ENCODE peak calls at places on chromosomes 3 and 15, in four cellular contexts. One of them, this sample, is unnamed.

GRCh38 chr3:28951773-28952556 is 328.9 kb upstream of the RBMS3 start:
- DNase-seq in lower lobe of right lung: no peak
- DNase-seq in Peyer's patch: no peak
- DNase-seq in GM10248: no peak
- DNase-seq in this sample: no peak

GRCh38 chr15:92930776-92931175 is 30.7 kb downstream of the CHD2 start:
- DNase-seq in lower lobe of right lung: no peak
- DNase-seq in GM10248: no peak
- DNase-seq in Peyer's patch: no peak
- DNase-seq in this sample: no peak

GRCh38 chr3:128309026-128309425 is 155.7 kb downstream of the EEFSEC start:
- DNase-seq in lower lobe of right lung: no peak
- DNase-seq in GM10248: no peak
- DNase-seq in Peyer's patch: no peak
- DNase-seq in this sample: no peak

GRCh38 chr3:154954750-154955149 is 125.4 kb upstream of the MME start:
- DNase-seq in Peyer's patch: no peak
- DNase-seq in GM10248: no peak
- DNase-seq in lower lobe of right lung: no peak
- DNase-seq in this sample: no peak

GRCh38 chr15:39798382-39798781 is 15.7 kb upstream of the FSIP1 start:
- DNase-seq in GM10248: no peak
- DNase-seq in lower lobe of right lung: no peak
- DNase-seq in Peyer's patch: no peak
- DNase-seq in this sample: no peak

GRCh38 chr3:14209596-14210280 is 31.1 kb downstream of the LSM3 start:
- DNase-seq in GM10248: no peak
- DNase-seq in lower lobe of right lung: no peak
- DNase-seq in Peyer's patch: no peak
- DNase-seq in this sample: no peak

GRCh38 chr3:134754768-134755559 is 40.1 kb upstream of the EPHB1 start:
- DNase-seq in lower lobe of right lung: no peak
- DNase-seq in Peyer's patch: peak
- DNase-seq in GM10248: peak
- DNase-seq in this sample: no peak

GRCh38 chr3:127622031-127622430 is 7.0 kb upstream of the PODXL2 start:
- DNase-seq in Peyer's patch: no peak
- DNase-seq in lower lobe of right lung: no peak
- DNase-seq in GM10248: no peak
- DNase-seq in this sample: no peak

GRCh38 chr15:80498652-80499051 is 94.5 kb downstream of the ARNT2 start:
- DNase-seq in Peyer's patch: no peak
- DNase-seq in GM10248: no peak
- DNase-seq in lower lobe of right lung: no peak
- DNase-seq in this sample: no peak

GRCh38 chr3:128006471-128007424 is 45.5 kb upstream of the SEC61A1 start:
- DNase-seq in lower lobe of right lung: no peak
- DNase-seq in GM10248: no peak
- DNase-seq in Peyer's patch: no peak
- DNase-seq in this sample: no peak

GRCh38 chr3:114892880-114893279 is 254.2 kb downstream of the ZBTB20 start:
- DNase-seq in GM10248: no peak
- DNase-seq in Peyer's patch: no peak
- DNase-seq in lower lobe of right lung: no peak
- DNase-seq in this sample: no peak

DNA sequence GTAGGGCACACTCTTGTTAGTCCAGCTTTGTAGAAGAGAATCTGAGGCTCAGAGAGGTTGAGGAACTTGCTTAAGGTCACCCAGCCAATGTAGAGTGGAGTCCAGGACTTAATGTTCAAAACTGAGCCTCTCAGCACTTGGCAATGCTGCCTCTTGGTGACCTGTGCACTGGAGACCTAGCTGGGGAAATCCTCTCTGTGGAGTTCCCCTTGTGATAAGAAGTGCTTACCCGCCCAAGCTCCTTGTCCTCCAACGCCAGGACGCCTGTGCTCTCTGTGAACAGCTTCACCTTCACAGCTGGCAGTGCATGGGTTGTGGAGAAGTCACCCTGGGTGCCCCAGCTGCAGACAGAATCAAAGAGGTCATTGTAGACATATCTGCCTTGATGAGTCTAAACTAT is 219.1 kb upstream of the FEZF2 start:
- DNase-seq in Peyer's patch: no peak
- DNase-seq in lower lobe of right lung: no peak
- DNase-seq in GM10248: no peak
- DNase-seq in this sample: no peak
- TF ChIP-seq CTCF in Peyer's patch: no peak
- TF ChIP-seq CTCF in lower lobe of right lung: no peak
- TF ChIP-seq CTCF in GM10248: no peak
- TF ChIP-seq CTCF in this sample: no peak

GRCh38 chr15:57506422-57506821 is 85.3 kb upstream of the MYZAP start:
- DNase-seq in Peyer's patch: no peak
- DNase-seq in lower lobe of right lung: no peak
- DNase-seq in GM10248: no peak
- DNase-seq in this sample: no peak
- TF ChIP-seq CTCF in Peyer's patch: no peak
- TF ChIP-seq CTCF in lower lobe of right lung: no peak
- TF ChIP-seq CTCF in GM10248: no peak
- TF ChIP-seq CTCF in this sample: no peak

GRCh38 chr3:46375214-46375613 is 4.5 kb downstream of the CCR5 start:
- DNase-seq in lower lobe of right lung: no peak
- DNase-seq in Peyer's patch: no peak
- DNase-seq in GM10248: no peak
- DNase-seq in this sample: no peak

GRCh38 chr3:46371802-46372340 is 1.1 kb downstream of the CCR5 start:
- DNase-seq in GM10248: no peak
- DNase-seq in lower lobe of right lung: no peak
- DNase-seq in Peyer's patch: no peak
- DNase-seq in this sample: no peak

GRCh38 chr3:46374755-46375154 is 4.0 kb downstream of the CCR5 start:
- DNase-seq in GM10248: no peak
- DNase-seq in Peyer's patch: no peak
- DNase-seq in lower lobe of right lung: no peak
- DNase-seq in this sample: no peak

GRCh38 chr3:46370784-46371183 is at the start of gene CCR5:
- DNase-seq in Peyer's patch: peak
- DNase-seq in GM10248: no peak
- DNase-seq in lower lobe of right lung: no peak
- DNase-seq in this sample: no peak

GRCh38 chr3:46372492-46373359 is 2.0 kb downstream of the CCR5 start:
- DNase-seq in lower lobe of right lung: no peak
- DNase-seq in Peyer's patch: no peak
- DNase-seq in GM10248: no peak
- DNase-seq in this sample: no peak
- TF ChIP-seq CTCF in lower lobe of right lung: peak
- TF ChIP-seq CTCF in Peyer's patch: peak
- TF ChIP-seq CTCF in GM10248: peak
- TF ChIP-seq CTCF in this sample: no peak

DNA sequence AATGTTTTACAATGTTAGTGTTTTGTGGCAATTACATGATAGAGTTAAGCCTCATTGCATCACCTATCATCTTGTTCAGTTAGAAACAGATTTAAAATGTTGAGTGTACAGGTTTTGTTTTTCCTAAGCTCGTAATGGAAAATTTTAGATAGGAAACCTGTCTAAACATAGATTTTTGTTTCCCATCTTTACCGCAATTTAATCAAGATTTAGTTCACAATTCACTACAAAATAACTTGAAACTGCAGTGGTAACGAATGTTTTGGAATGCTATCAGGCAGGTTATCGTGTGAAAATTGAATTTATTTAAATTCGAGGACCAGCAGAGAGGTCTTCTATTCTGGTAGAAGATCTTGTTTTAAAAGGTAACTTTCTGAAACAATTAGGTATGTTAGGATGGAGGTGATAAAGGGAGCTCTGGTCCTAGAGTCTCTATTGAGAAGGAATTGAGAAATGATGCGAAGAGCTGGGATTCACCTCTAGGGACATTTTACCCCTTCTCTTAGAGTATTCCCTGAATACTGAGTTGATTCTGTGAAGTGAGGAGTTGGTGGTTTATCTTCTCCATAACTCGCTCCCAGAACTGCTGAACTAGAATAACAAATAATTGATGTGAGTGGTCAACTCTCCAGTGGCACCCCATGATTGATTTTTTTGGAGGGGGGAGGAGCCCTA is 1.4 kb downstream of the DOCK3 start:
- DNase-seq in lower lobe of right lung: no peak
- DNase-seq in GM10248: no peak
- DNase-seq in Peyer's patch: no peak
- DNase-seq in this sample: no peak
- TF ChIP-seq CTCF in lower lobe of right lung: no peak
- TF ChIP-seq CTCF in GM10248: no peak
- TF ChIP-seq CTCF in Peyer's patch: no peak
- TF ChIP-seq CTCF in this sample: no peak

DNA sequence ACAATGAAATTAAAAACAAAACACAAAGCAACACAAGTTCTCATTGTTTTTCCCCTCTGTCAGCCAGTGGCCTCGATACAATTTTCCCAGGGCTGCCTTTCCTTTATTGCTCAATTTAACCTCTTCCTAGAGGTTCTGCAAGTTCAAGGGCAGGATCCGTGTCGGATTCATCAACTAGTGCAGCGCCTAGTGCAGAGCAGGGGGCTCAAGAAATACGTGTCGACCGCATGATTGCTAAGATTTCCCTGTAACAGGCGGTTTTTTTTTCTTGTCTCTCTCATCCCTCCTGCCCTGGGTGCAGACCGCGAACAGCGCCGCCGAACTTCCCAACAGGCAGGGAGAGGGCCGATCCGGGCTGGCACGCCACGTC is 1.4 kb upstream of the BHLHE40 start:
- DNase-seq in Peyer's patch: no peak
- DNase-seq in lower lobe of right lung: no peak
- DNase-seq in GM10248: no peak
- DNase-seq in this sample: no peak
- TF ChIP-seq CTCF in Peyer's patch: no peak
- TF ChIP-seq CTCF in lower lobe of right lung: no peak
- TF ChIP-seq CTCF in GM10248: no peak
- TF ChIP-seq CTCF in this sample: no peak

GRCh38 chr3:71673486-71673885 is 51.7 kb downstream of the EIF4E3 start:
- DNase-seq in lower lobe of right lung: no peak
- DNase-seq in Peyer's patch: no peak
- DNase-seq in GM10248: no peak
- DNase-seq in this sample: no peak
- TF ChIP-seq CTCF in lower lobe of right lung: no peak
- TF ChIP-seq CTCF in Peyer's patch: no peak
- TF ChIP-seq CTCF in GM10248: no peak
- TF ChIP-seq CTCF in this sample: no peak

DNA sequence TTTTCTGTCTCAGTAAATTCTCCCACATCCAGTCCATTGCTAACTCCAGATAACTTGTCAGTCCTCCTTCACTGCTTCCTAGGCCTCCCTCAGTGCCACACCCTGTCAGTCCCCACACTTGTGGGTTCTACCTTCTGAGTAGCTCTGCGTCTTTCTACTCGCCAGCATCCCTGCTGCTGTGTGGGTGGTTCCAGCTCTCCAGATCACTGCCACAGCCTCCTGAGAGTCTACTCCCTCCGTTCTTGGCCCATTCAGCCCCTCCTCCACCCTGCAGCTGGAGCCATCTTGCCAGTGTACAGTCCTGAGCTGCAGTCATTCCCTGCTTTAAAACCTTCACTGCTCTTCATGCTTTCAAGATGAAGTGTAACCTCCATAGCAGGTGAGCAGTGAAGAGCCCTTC is 45.3 kb downstream of the MAP2K5 start:
- DNase-seq in Peyer's patch: no peak
- DNase-seq in GM10248: no peak
- DNase-seq in lower lobe of right lung: no peak
- DNase-seq in this sample: no peak
- TF ChIP-seq CTCF in Peyer's patch: no peak
- TF ChIP-seq CTCF in GM10248: no peak
- TF ChIP-seq CTCF in lower lobe of right lung: no peak
- TF ChIP-seq CTCF in this sample: no peak

DNA sequence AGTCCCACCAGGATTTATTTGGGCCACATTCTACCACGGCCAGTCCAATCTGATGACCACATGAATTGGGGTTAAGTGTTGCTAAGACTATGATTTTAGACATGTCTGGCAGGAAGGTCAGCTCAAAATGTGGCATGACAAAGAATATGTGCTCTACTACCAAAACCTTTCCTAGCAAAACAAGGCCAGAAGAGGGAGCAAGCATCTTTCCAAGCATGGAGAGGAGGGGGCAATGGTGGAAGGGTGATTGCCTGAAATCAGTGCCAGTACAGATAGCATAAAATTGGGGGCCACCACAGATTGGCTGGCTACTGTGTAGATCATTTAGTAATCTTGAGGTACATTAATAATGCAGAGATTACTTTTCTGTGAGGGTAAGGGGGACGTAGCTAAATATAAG is 43.2 kb downstream of the TMEM39A start:
- DNase-seq in Peyer's patch: no peak
- DNase-seq in lower lobe of right lung: no peak
- DNase-seq in GM10248: no peak
- DNase-seq in this sample: no peak
- TF ChIP-seq CTCF in Peyer's patch: no peak
- TF ChIP-seq CTCF in lower lobe of right lung: no peak
- TF ChIP-seq CTCF in GM10248: no peak
- TF ChIP-seq CTCF in this sample: no peak

DNA sequence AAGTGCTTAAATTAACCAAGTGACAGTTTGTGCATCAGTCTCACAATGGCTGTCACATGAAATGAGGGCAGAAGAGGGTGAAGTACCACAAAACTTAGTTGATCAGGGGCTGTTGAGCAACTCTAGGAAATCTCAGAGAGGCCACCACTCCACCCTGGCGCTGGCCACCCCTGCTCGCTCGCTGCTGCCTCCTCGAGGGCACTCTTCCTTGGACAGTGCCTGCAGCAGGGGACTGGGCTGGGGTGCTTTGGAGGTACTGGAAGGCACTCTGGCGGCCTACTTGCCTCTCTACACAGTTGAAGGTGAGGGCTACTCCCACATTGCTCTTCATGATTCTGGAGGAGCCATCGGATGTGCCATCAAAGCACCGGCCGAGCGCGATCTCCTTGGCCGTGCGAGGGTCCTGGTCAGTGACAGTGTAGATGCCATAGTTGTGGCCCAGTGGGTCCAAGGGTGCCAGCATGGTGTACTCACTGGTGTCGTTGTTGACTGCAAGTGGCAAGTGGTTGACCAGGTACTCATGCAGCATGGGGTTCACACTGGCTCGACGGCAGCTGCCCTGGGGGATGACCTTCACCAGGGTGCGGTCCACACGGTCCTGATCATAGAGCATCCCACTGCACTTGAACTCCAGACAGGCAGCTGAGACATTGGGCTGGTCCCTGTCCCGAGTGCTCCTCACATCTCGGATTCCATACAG is 11.6 kb upstream of the CLPX start:
- DNase-seq in lower lobe of right lung: no peak
- DNase-seq in Peyer's patch: peak
- DNase-seq in GM10248: no peak
- DNase-seq in this sample: no peak
- TF ChIP-seq CTCF in lower lobe of right lung: no peak
- TF ChIP-seq CTCF in Peyer's patch: no peak
- TF ChIP-seq CTCF in GM10248: no peak
- TF ChIP-seq CTCF in this sample: no peak

DNA sequence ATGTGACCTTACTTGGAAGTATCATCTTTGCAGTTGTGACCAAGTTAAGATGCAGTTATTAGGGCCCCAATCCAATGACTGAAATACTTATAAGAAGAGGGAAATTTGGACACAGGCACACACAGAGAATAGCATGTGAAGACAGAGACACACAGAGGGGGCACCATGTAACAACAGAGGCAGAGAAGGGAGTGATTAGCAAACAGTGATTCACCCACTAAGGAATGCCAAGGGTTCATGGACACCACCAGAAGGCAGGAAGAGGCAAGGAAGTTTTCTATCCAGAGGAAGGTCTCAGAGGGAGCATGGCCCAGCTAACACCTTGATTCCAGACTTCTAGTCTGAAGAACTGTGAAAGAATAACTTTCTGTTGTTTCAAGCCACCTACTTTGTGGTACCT is 25.0 kb downstream of the SIDT1 start:
- DNase-seq in Peyer's patch: no peak
- DNase-seq in GM10248: no peak
- DNase-seq in lower lobe of right lung: no peak
- DNase-seq in this sample: no peak
- TF ChIP-seq CTCF in Peyer's patch: no peak
- TF ChIP-seq CTCF in GM10248: no peak
- TF ChIP-seq CTCF in lower lobe of right lung: no peak
- TF ChIP-seq CTCF in this sample: no peak